ENCODE peak calls at places on chromosome 21, in eight cellular contexts. R is stromal cell of bone marrow, V is left kidney, Y is AML-193, E is GM23248, H is LoVo, G is substantia nigra, D is NCI-H1105. O is an unnamed sample.

GRCh38 chr21:19123053-19123452 is 719.5 kb upstream of the TMPRSS15 start:
- DNase-seq in V (no peak), D (peak; percentile 63), H (no peak), E (no peak), Y (no peak), G (no peak), R (no peak), O (no peak)

GRCh38 chr21:21003701-21004100 is 5.5 kb downstream of the NCAM2 start:
- DNase-seq in R (no peak), V (peak; percentile 44), Y (peak; percentile 52), D (peak; percentile 3), E (peak; percentile 57), H (no peak), G (no peak), O (no peak)

GRCh38 chr21:41375875-41376274 is 14.0 kb downstream of the MX2 start:
- DNase-seq in V (no peak), H (no peak), G (no peak), R (no peak), Y (no peak), E (no peak), D (no peak), O (no peak)

GRCh38 chr21:41622831-41623548 is 115.0 kb upstream of the TMPRSS2 start:
- DNase-seq in H (no peak), G (no peak), R (no peak), V (no peak), Y (no peak), E (peak; percentile 71), D (no peak), O (no peak)

GRCh38 chr21:40422851-40423635 is 423.9 kb downstream of the DSCAM start:
- DNase-seq in H (no peak), D (no peak), Y (no peak), R (no peak), E (no peak), V (peak; percentile 92), G (no peak), O (no peak)

GRCh38 chr21:17828223-17828622 is 9.1 kb upstream of the C21orf91 start:
- DNase-seq in V (no peak), D (no peak), Y (no peak), G (no peak), H (no peak), E (peak; percentile 61), R (no peak), O (no peak)

GRCh38 chr21:35086357-35086756 is 37.3 kb upstream of the RUNX1 start:
- DNase-seq in D (no peak), R (peak; percentile 38), H (no peak), Y (no peak), E (peak; percentile 77), G (no peak), V (no peak), O (no peak)

GRCh38 chr21:16455978-16456377 is 726.2 kb downstream of the USP25 start:
- DNase-seq in D (no peak), H (no peak), Y (no peak), E (no peak), V (peak; percentile 38), R (no peak), G (peak; percentile 23), O (no peak)

GRCh38 chr21:45618846-45619485 is 24.6 kb upstream of the PCBP3 start:
- DNase-seq in G (no peak), E (peak; percentile 43), H (no peak), D (no peak), Y (no peak), R (no peak), V (no peak), O (no peak)

GRCh38 chr21:36902793-36903192 is 63.7 kb downstream of the HLCS start:
- DNase-seq in Y (no peak), V (peak; percentile 45), G (no peak), D (no peak), R (no peak), E (peak; percentile 28), H (no peak), O (no peak)

GRCh38 chr21:43718872-43719747 is at the start of gene PDXK:
- DNase-seq in V (peak; percentile 95), E (peak; percentile 93), H (peak; percentile 89), Y (peak; percentile 71), D (peak; percentile 72), G (peak; percentile 95), R (peak; percentile 67), O (peak; percentile 61)

GRCh38 chr21:43921979-43922945 is 57.2 kb downstream of the AGPAT3 start:
- DNase-seq in R (no peak), Y (no peak), V (peak; percentile 85), E (no peak), D (no peak), H (no peak), G (no peak), O (no peak)

GRCh38 chr21:23743821-23744220 is 1863.5 kb downstream of the MRPL39 start:
- DNase-seq in E (no peak), V (no peak), D (no peak), G (no peak), Y (peak; percentile 0), R (no peak), H (no peak), O (no peak)

GRCh38 chr21:44298301-44298700 is 1.6 kb upstream of the PFKL start:
- DNase-seq in Y (no peak), E (peak; percentile 32), G (no peak), H (no peak), R (no peak), D (no peak), V (no peak), O (no peak)

GRCh38 chr21:43731891-43732711 is 13.2 kb downstream of the PDXK start:
- DNase-seq in Y (no peak), G (peak; percentile 48), R (no peak), H (no peak), V (no peak), E (peak; percentile 77), D (no peak), O (no peak)

GRCh38 chr21:45767071-45768006 is 123.8 kb downstream of the PCBP3 start:
- DNase-seq in Y (no peak), V (no peak), R (no peak), H (no peak), D (no peak), G (no peak), E (peak; percentile 30), O (no peak)

GRCh38 chr21:29669416-29669815 is 270.4 kb downstream of the GRIK1 start:
- DNase-seq in V (no peak), R (no peak), Y (no peak), E (no peak), G (no peak), H (no peak), D (no peak), O (no peak)

GRCh38 chr21:42649122-42650032 is 4.0 kb upstream of the PDE9A start:
- DNase-seq in H (no peak), E (no peak), D (no peak), R (no peak), G (no peak), Y (no peak), V (no peak), O (no peak)

GRCh38 chr21:18449586-18449985 is 46.0 kb upstream of the TMPRSS15 start:
- DNase-seq in E (no peak), G (no peak), V (no peak), R (peak; percentile 27), H (no peak), D (no peak), Y (no peak), O (no peak)

GRCh38 chr21:14685568-14685967 is 139.5 kb upstream of the SAMSN1 start:
- DNase-seq in R (no peak), D (no peak), E (no peak), H (no peak), G (no peak), V (no peak), Y (peak; percentile 92), O (no peak)

GRCh38 chr21:32360401-32360981 is 32.3 kb downstream of the URB1 start:
- DNase-seq in Y (no peak), V (no peak), H (no peak), E (no peak), D (no peak), R (no peak), G (no peak), O (peak; percentile 48)

GRCh38 chr21:17854771-17855170 is 35.6 kb upstream of the C21orf91 start:
- DNase-seq in H (no peak), G (no peak), R (no peak), Y (no peak), D (no peak), V (no peak), E (no peak), O (no peak)

GRCh38 chr21:33495743-33496142 is 4.2 kb upstream of the DNAJC28 start:
- DNase-seq in D (no peak), E (no peak), H (no peak), Y (no peak), V (no peak), G (no peak), R (no peak), O (no peak)

GRCh38 chr21:24395320-24395933 is 1211.9 kb downstream of the MRPL39 start:
- DNase-seq in Y (no peak), G (no peak), H (no peak), R (no peak), V (no peak), E (no peak), D (no peak), O (no peak)

GRCh38 chr21:46322351-46323226 is 1.1 kb downstream of the C21orf58 start:
- DNase-seq in H (no peak), D (no peak), E (peak; percentile 77), R (no peak), Y (no peak), G (no peak), V (peak; percentile 64), O (no peak)

GRCh38 chr21:46604975-46605758 is at the start of gene S100B:
- DNase-seq in R (no peak), V (peak; percentile 71), E (no peak), D (no peak), Y (peak; percentile 41), H (no peak), G (peak; percentile 90), O (no peak)

GRCh38 chr21:21614966-21615365 is 616.8 kb downstream of the NCAM2 start:
- DNase-seq in H (no peak), Y (no peak), E (no peak), R (no peak), V (no peak), G (no peak), D (no peak), O (no peak)

GRCh38 chr21:38989745-38990423 is 184.2 kb downstream of the ETS2 start:
- DNase-seq in H (peak; percentile 45), G (no peak), E (peak; percentile 76), V (peak; percentile 91), Y (no peak), R (peak; percentile 41), D (peak; percentile 43), O (no peak)

GRCh38 chr21:26199471-26199870 is 28.9 kb upstream of the APP start:
- DNase-seq in H (no peak), E (peak; percentile 79), G (no peak), Y (no peak), D (no peak), V (no peak), R (no peak), O (no peak)

GRCh38 chr21:34884346-34884929 is 164.7 kb downstream of the RUNX1 start:
- DNase-seq in Y (no peak), V (no peak), G (no peak), H (no peak), D (no peak), R (no peak), E (no peak), O (no peak)

GRCh38 chr21:46317710-46318463 is 5.8 kb downstream of the C21orf58 start:
- DNase-seq in Y (no peak), R (no peak), E (no peak), G (no peak), D (no peak), H (no peak), V (peak; percentile 62), O (peak; percentile 38)

GRCh38 chr21:46153259-46154154 is 1.9 kb downstream of the FTCD start:
- DNase-seq in H (no peak), V (peak; percentile 84), R (no peak), E (peak; percentile 67), G (peak; percentile 52), D (no peak), Y (peak; percentile 5), O (no peak)

O was measured in NCI-H774.